ENCODE peak calls at places on chromosomes 13 and 19, in nine cellular contexts. A is left lung; G is CD8-positive, alpha-beta T cell; C is endodermal cell; U is cardiac muscle cell; Z is stomach; S is uterus; P is endothelial cell of umbilical vein; X is left ventricle myocardium inferior. E is an unnamed sample. For H3K9me3, the result is how much of the 10 kb centered on the place peaks cover.

GRCh38 chr19:44776402-44777096 is 1.1 kb upstream of the CBLC start:
- DNase-seq in A (no peak), G (no peak), C (no peak), U (no peak), Z (peak), S (no peak), P (no peak), X (no peak), E (no peak)

GRCh38 chr19:30498707-30499106 is 126.5 kb downstream of the ZNF536 start:
- DNase-seq in A (no peak), G (no peak), C (peak), U (no peak), Z (no peak), S (no peak), P (no peak), X (no peak), E (no peak)

GRCh38 chr19:750640-751423 is at the start of gene MISP:
- DNase-seq in A (peak), G (no peak), C (no peak), U (no peak), Z (peak), S (no peak), P (no peak), X (no peak), E (no peak)

GRCh38 chr13:72253754-72254153 is 386.8 kb upstream of the DACH1 start:
- DNase-seq in A (no peak), G (no peak), C (no peak), U (no peak), Z (no peak), S (no peak), P (no peak), X (no peak), E (no peak)

GRCh38 chr19:55384576-55385235 is 614 bp upstream of the TMEM238 start:
- DNase-seq in A (no peak), G (peak), C (peak), U (no peak), Z (no peak), S (peak), P (no peak), X (no peak), E (no peak)

GRCh38 chr13:102800145-102801041 is 1.5 kb downstream of the BIVM start:
- DNase-seq in A (peak), G (peak), C (peak), U (peak), Z (peak), S (peak), P (peak), X (peak), E (peak)

GRCh38 chr19:30064021-30064699 is 122.1 kb downstream of the URI1 start:
- DNase-seq in A (no peak), G (no peak), C (peak), U (no peak), Z (no peak), S (no peak), P (no peak), X (no peak), E (no peak)

GRCh38 chr13:66214467-66214866 is 1015.7 kb downstream of the PCDH9 start:
- DNase-seq in A (no peak), G (no peak), C (no peak), U (no peak), Z (no peak), S (no peak), P (no peak), X (no peak), E (no peak)

GRCh38 chr13:113561417-113562084 is 23.0 kb upstream of the TFDP1 start:
- DNase-seq in A (peak), G (no peak), C (peak), U (no peak), Z (peak), S (no peak), P (no peak), X (no peak), E (no peak)

GRCh38 chr13:114164027-114164426 is 15.0 kb upstream of the CFAP97D2 start:
- DNase-seq in A (no peak), G (no peak), C (no peak), U (no peak), Z (no peak), S (no peak), P (no peak), X (no peak), E (no peak)

GRCh38 chr13:35917252-35917941 is 213.8 kb downstream of the DCLK1 start:
- DNase-seq in A (no peak), G (no peak), C (no peak), U (peak), Z (no peak), S (no peak), P (no peak), X (no peak), E (no peak)

GRCh38 chr19:30087381-30088138 is 145.5 kb downstream of the URI1 start:
- DNase-seq in A (no peak), G (no peak), C (no peak), U (no peak), Z (no peak), S (no peak), P (no peak), X (no peak), E (no peak)

GRCh38 chr19:50628146-50628545 is 11.5 kb downstream of the SYT3 start:
- DNase-seq in A (no peak), G (no peak), C (peak), U (no peak), Z (no peak), S (no peak), P (no peak), X (no peak), E (no peak)

GRCh38 chr13:29494520-29494919 is 101.0 kb downstream of the SLC7A1 start:
- DNase-seq in A (no peak), G (no peak), C (no peak), U (no peak), Z (no peak), S (no peak), P (no peak), X (no peak), E (no peak)

GRCh38 chr19:46722004-46722380 is 5.1 kb upstream of the PRKD2 start:
- DNase-seq in A (peak), G (no peak), C (no peak), U (no peak), Z (no peak), S (no peak), P (no peak), X (no peak), E (no peak)

GRCh38 chr13:25608181-25608580 is 236.4 kb downstream of the ATP8A2 start:
- DNase-seq in A (no peak), G (no peak), C (no peak), U (no peak), Z (no peak), S (no peak), P (no peak), X (no peak), E (no peak)

GRCh38 chr19:14410775-14411134 is 8.4 kb downstream of the DDX39A start:
- DNase-seq in A (no peak), G (no peak), C (no peak), U (no peak), Z (no peak), S (no peak), P (no peak), X (no peak), E (no peak)

GRCh38 chr19:34816708-34817107 is 43.7 kb upstream of the ZNF599 start:
- DNase-seq in A (no peak), G (no peak), C (no peak), U (no peak), Z (no peak), S (no peak), P (no peak), X (no peak), E (no peak)

GRCh38 chr13:60178327-60178726 is 14.6 kb upstream of the DIAPH3 start:
- DNase-seq in A (no peak), G (no peak), C (no peak), U (no peak), Z (no peak), S (no peak), P (no peak), X (no peak), E (no peak)

GRCh38 chr19:14554382-14554812 is 17.5 kb downstream of the NDUFB7 start:
- DNase-seq in A (no peak), G (no peak), C (no peak), U (no peak), Z (no peak), S (no peak), P (no peak), X (no peak), E (no peak)

GRCh38 chr13:37136633-37137032 is 31.2 kb upstream of the CSNK1A1L start:
- DNase-seq in A (no peak), G (no peak), C (no peak), U (no peak), Z (no peak), S (no peak), P (no peak), X (no peak), E (no peak)

GRCh38 chr19:14073925-14074838 is 1.6 kb downstream of the MISP3 start:
- DNase-seq in A (no peak), G (no peak), C (no peak), U (no peak), Z (peak), S (no peak), P (peak), X (no peak), E (no peak)

GRCh38 chr19:4393947-4394590 is 6.3 kb downstream of the SH3GL1 start:
- DNase-seq in A (peak), G (no peak), C (peak), U (peak), Z (no peak), S (no peak), P (peak), X (no peak), E (no peak)

GRCh38 chr19:18203408-18203862 is 407 bp downstream of the RAB3A start:
- DNase-seq in A (peak), G (no peak), C (no peak), U (peak), Z (no peak), S (no peak), P (no peak), X (peak), E (peak)

GRCh38 chr19:1213391-1214286 is 8.1 kb downstream of the STK11 start:
- DNase-seq in A (no peak), G (peak), C (no peak), U (peak), Z (peak), S (peak), P (peak), X (peak), E (peak)

GRCh38 chr19:14354445-14354844 is 26.8 kb upstream of the ADGRE5 start:
- DNase-seq in A (no peak), G (no peak), C (no peak), U (no peak), Z (no peak), S (no peak), P (no peak), X (no peak), E (no peak)

DNA sequence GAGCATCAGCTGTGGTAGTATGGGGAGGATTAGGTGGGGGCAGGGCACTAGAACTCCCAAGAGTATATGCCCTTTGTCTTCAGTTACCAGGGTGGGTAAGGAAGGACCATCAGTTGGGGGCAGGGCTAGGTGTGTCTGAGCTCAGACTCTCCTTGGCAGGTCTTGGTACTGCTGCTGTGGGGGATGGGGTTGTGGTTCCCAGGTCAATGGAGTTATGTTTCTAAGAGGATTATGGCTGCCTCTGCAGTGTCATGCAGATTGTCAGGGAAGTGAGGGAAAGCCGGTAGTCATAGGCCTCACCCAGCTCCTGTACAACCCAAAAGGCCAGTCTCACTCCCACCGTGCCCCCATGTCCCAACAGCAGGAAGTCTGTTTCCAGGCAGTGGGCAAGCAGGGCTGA is 8.8 kb upstream of the ZNF578 start:
- DNase-seq in A (no peak), G (no peak), C (no peak), U (no peak), Z (no peak), S (no peak), P (no peak), X (no peak), E (no peak)
- H3K9me3 ChIP-seq in A (half or more), G (under half), C (half or more), U (under half), Z (half or more), S (under half), P (under half), X (half or more), E (half or more)

GRCh38 chr19:7869910-7870511 is 4.2 kb downstream of the PRR36 start:
- DNase-seq in A (no peak), G (peak), C (peak), U (no peak), Z (peak), S (peak), P (peak), X (no peak), E (no peak)
- H3K4me3 ChIP-seq in A (no peak), G (peak), C (no peak), U (peak), Z (peak), S (peak), P (no peak), X (peak), E (peak)

GRCh38 chr13:70723732-70724131 is 615.5 kb upstream of the KLHL1 start:
- DNase-seq in A (no peak), G (no peak), C (no peak), U (no peak), Z (no peak), S (no peak), P (peak), X (no peak), E (no peak)
- TF ChIP-seq CTCF in A (peak), G (no peak), C (peak), U (no peak), Z (no peak), S (no peak), P (no peak), X (no peak), E (no peak)

DNA sequence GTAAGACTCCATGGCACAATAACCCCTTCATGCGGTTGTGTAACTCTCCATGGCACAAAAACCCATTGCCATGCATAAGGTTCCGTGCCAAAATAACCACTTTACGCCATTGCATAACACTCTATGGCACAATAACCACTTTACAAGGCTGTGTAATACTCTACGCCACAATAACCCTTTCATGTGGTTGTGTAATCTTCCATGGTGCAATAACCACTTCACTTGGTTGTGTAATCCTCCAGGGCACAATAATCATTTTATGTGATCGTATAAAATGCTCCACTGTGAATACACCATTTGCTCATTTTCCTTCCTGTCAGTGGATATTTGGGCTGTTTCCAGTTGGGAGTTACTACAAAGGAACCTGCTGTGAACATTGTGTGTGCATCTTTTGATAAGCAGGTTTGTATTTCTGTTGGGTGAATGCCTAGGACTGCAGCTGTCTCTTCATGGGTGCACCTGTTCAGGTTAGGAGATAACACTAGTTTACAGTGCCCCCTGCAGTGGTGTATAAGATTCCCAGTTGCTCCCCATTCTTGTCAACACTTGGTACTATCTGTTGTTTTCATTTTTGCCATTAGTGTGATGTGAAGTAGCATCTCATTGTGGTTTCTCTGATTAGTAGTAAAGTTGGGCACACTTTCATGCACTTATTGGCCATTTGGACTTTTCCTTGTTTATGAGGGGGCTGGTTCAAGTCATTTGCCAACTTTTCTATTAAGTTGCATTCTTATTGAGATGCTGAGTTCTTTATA is 21.1 kb upstream of the ZSCAN18 start:
- DNase-seq in A (no peak), G (no peak), C (no peak), U (no peak), Z (no peak), S (no peak), P (no peak), X (no peak), E (no peak)
- H3K9me3 ChIP-seq in A (half or more), G (under half), C (half or more), U (under half), Z (half or more), S (under half), P (under half), X (half or more), E (half or more)

GRCh38 chr19:48588670-48589399 is 17.7 kb upstream of the SPACA4 start:
- DNase-seq in A (peak), G (peak), C (peak), U (peak), Z (peak), S (peak), P (peak), X (peak), E (peak)
- H3K4me3 ChIP-seq in A (peak), G (peak), C (peak), U (peak), Z (peak), S (no peak), P (no peak), X (peak), E (peak)